ENCODE peak calls at places on chromosomes 6 and 20, in eight cellular contexts. W is cardiac muscle cell; G is CD8-positive, alpha-beta memory T cell; M is adrenal gland; Y is pancreas; O is esophagus squamous epithelium; Q is HL-60; N is mesenchymal stem cell. F is an unnamed sample.

GRCh38 chr6:149919834-149920225 is 3.1 kb downstream of the RAET1G start:
- DNase-seq in W (no peak), G (no peak), M (no peak), Y (no peak), O (no peak), Q (no peak), N (no peak), F (no peak)

GRCh38 chr6:16319813-16320532 is 81.6 kb downstream of the GMPR start:
- DNase-seq in W (peak; percentile 74), G (peak; percentile 83), M (peak; percentile 93), Y (peak; percentile 42), O (no peak), Q (no peak), N (peak; percentile 98), F (peak; percentile 88)

GRCh38 chr6:38110407-38111025 is 291.0 kb downstream of the ZFAND3 start:
- DNase-seq in W (peak; percentile 27), G (no peak), M (peak; percentile 17), Y (no peak), O (no peak), Q (no peak), N (no peak), F (no peak)

GRCh38 chr6:147287869-147288271 is 83.7 kb downstream of the STXBP5 start:
- DNase-seq in W (no peak), G (no peak), M (peak; percentile 61), Y (peak; percentile 24), O (no peak), Q (no peak), N (peak; percentile 41), F (peak; percentile 48)

GRCh38 chr6:166262738-166263515 is 45.3 kb downstream of the PRR18 start:
- DNase-seq in W (no peak), G (no peak), M (no peak), Y (no peak), O (no peak), Q (peak; percentile 78), N (no peak), F (no peak)

GRCh38 chr6:57434944-57435343 is 117.5 kb downstream of the PRIM2 start:
- DNase-seq in W (no peak), G (no peak), M (no peak), Y (no peak), O (no peak), Q (no peak), N (no peak), F (no peak)

GRCh38 chr6:156919819-156920379 is 142.7 kb downstream of the ARID1B start:
- DNase-seq in W (no peak), G (no peak), M (no peak), Y (no peak), O (no peak), Q (no peak), N (no peak), F (no peak)

GRCh38 chr6:26032387-26033131 is 54.7 kb upstream of the HFE start:
- DNase-seq in W (peak; percentile 55), G (peak; percentile 31), M (peak; percentile 34), Y (no peak), O (no peak), Q (no peak), N (peak; percentile 58), F (peak; percentile 82)

GRCh38 chr20:33753763-33754162 is 22.0 kb downstream of the ZNF341 start:
- DNase-seq in W (no peak), G (no peak), M (peak; percentile 91), Y (no peak), O (no peak), Q (no peak), N (peak; percentile 35), F (no peak)

GRCh38 chr6:110369056-110369455 is 10.9 kb upstream of the METTL24 start:
- DNase-seq in W (no peak), G (no peak), M (no peak), Y (no peak), O (no peak), Q (no peak), N (no peak), F (no peak)

GRCh38 chr20:8967641-8968245 is 101.1 kb upstream of the PLCB4 start:
- DNase-seq in W (no peak), G (no peak), M (no peak), Y (no peak), O (no peak), Q (no peak), N (no peak), F (no peak)

GRCh38 chr6:410555-411395 is 19.2 kb downstream of the IRF4 start:
- DNase-seq in W (no peak), G (no peak), M (no peak), Y (no peak), O (no peak), Q (no peak), N (no peak), F (no peak)

GRCh38 chr6:17475845-17476244 is 82.5 kb downstream of the CAP2 start:
- DNase-seq in W (no peak), G (no peak), M (no peak), Y (no peak), O (no peak), Q (no peak), N (no peak), F (no peak)

GRCh38 chr20:41837669-41838224 is 219.6 kb upstream of the CHD6 start:
- DNase-seq in W (no peak), G (no peak), M (no peak), Y (no peak), O (no peak), Q (no peak), N (no peak), F (no peak)

GRCh38 chr6:157822221-157823000 is 635 bp upstream of the SNX9 start:
- DNase-seq in W (peak; percentile 20), G (peak; percentile 16), M (peak; percentile 26), Y (peak; percentile 35), O (no peak), Q (no peak), N (peak; percentile 39), F (no peak)

GRCh38 chr6:77133031-77133430 is 330.3 kb downstream of the HTR1B start:
- DNase-seq in W (no peak), G (no peak), M (no peak), Y (no peak), O (no peak), Q (no peak), N (no peak), F (no peak)

GRCh38 chr6:3841711-3842565 is 7.2 kb upstream of the FAM50B start:
- DNase-seq in W (no peak), G (no peak), M (no peak), Y (no peak), O (no peak), Q (no peak), N (peak; percentile 47), F (peak; percentile 71)

GRCh38 chr20:45917790-45918141 is 5.8 kb upstream of the PLTP start:
- DNase-seq in W (no peak), G (no peak), M (no peak), Y (no peak), O (no peak), Q (no peak), N (peak; percentile 30), F (no peak)

DNA sequence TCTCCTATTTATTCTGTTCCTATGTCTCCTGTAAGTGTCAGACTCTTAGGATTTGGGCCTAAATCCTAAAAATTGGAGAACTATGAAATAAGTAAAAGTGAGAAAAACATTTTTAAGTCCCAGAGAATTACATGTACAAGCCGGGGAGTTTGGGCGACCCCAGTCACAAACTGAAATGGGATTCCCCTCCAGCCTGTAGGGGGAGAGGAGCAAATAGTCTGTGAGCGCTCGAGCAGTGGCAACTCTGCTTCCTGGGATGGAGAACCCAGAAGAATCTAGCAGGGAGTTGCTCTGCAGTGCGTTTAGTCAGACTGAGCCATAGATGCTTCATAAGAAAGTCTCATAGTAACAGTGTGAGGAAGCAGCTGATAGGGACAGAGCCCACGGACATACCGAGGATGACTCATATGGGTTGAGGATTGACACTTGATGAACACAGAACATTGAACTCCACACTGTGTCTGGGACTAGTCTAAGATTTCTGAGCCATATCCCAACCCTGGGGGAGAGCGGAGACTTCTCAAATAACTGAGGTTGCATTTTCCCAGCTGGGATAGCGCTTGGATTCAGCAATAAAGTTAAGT is 437.2 kb downstream of the BCKDHB start:
- DNase-seq in W (no peak), G (no peak), M (no peak), Y (no peak), O (no peak), Q (no peak), N (peak; percentile 81), F (peak; percentile 49)
- H3K27ac ChIP-seq in W (no peak overlapping the region), G (no peak overlapping the region), M (no peak overlapping the region), Y (no peak overlapping the region), O (no peak overlapping the region), Q (no peak overlapping the region), N (peak overlapping the region; percentile 34), F (peak overlapping the region; percentile 25)

DNA sequence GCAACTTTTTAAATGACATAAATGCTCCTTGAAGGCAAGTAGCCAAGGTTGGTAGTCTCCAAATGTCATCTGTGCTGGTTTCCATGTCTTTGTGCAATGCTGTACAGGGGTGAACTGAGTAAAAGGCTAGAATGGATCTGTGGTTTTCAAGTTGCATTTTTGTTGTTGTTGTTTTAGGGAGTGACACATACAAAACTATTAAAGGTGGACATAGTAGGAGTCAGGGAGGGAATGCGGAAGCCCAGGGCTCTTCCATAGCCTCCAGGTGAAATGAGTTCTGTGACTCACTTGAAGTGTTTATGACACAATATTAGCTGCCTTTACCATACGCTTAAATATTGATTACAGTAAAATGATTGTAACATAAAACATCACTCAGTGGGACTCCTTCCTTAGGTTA is 22.5 kb upstream of the QKI start:
- DNase-seq in W (no peak), G (no peak), M (no peak), Y (no peak), O (no peak), Q (no peak), N (no peak), F (no peak)
- H3K4me3 ChIP-seq in W (no peak overlapping the region), G (no peak overlapping the region), M (no peak overlapping the region), Y (no peak overlapping the region), O (no peak overlapping the region), Q (no peak overlapping the region), N (no peak overlapping the region), F (no peak overlapping the region)

DNA sequence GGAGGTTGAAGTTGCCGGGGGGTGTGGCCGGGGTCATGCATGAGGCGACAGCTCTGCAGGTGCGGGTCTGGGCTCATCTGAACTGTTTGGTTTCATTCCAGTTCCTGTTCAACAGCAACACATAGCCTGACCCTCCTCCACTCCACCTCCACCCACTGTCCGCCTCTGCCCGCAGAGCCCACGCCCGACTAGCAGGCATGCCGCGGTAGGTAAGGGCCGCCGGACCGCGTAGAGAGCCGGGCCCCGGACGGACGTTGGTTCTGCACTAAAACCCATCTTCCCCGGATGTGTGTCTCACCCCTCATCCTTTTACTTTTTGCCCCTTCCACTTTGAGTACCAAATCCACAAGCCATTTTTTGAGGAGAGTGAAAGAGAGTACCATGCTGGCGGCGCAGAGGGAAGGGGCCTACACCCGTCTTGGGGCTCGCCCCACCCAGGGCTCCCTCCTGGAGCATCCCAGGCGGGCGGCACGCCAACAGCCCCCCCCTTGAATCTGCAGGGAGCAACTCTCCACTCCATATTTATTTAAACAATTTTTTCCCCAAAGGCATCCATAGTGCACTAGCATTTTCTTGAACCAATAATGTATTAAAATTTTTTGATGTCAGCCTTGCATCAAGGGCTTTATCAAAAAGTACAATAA is 72.5 kb downstream of the PTPN1 start:
- DNase-seq in W (no peak), G (no peak), M (no peak), Y (no peak), O (no peak), Q (no peak), N (no peak), F (no peak)
- H3K27ac ChIP-seq in W (no peak overlapping the region), G (no peak overlapping the region), M (no peak overlapping the region), Y (no peak overlapping the region), O (no peak overlapping the region), Q (no peak overlapping the region), N (no peak overlapping the region), F (no peak overlapping the region)

DNA sequence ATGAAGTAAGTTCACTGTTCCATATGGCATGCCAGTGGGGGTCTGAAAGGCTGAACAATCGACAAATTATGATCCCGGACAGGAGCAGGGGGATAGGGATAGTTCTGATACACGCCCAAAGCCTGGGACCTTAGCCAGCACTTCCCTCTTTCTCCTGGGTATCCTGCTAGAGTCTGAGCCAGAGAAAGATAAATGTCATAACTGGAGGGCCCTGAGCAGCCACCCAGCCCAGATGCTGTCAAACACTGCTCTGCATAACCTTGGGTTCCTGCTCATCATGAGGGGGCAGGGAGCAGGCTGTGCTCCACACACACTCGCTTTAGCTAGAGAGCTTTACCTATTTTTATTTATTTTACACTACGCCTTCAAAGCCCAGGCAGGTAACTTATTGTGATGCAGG is 12.2 kb downstream of the EDEM2 start:
- DNase-seq in W (peak; percentile 6), G (no peak), M (peak; percentile 83), Y (no peak), O (no peak), Q (no peak), N (no peak), F (no peak)
- H3K4me3 ChIP-seq in W (no peak overlapping the region), G (no peak overlapping the region), M (peak overlapping the region; percentile 11), Y (no peak overlapping the region), O (no peak overlapping the region), Q (no peak overlapping the region), N (peak overlapping the region; percentile 31), F (no peak overlapping the region)

F was measured in SJSA1.